ENCODE peak calls at places on chromosomes 1 and 21, in seven cellular contexts. N is fibroblast of lung, Z is HCT116, Y is mammary epithelial cell, X is PC-3, F is MM.1S, M is endothelial cell of umbilical vein. J is an unnamed sample.

GRCh38 chr1:65065535-65066378 is 82.2 kb upstream of the AK4 start:
- DNase-seq in N (no peak), Z (no peak), Y (no peak), X (no peak), F (no peak), M (peak; percentile 36), J (peak; percentile 13)

GRCh38 chr1:20903452-20903851 is 116.3 kb upstream of the HP1BP3 start:
- DNase-seq in N (no peak), Z (no peak), Y (peak; percentile 51), X (peak; percentile 16), F (no peak), M (no peak), J (peak; percentile 24)

GRCh38 chr1:5926686-5927435 is 65.4 kb downstream of the NPHP4 start:
- DNase-seq in N (no peak), Z (no peak), Y (no peak), X (no peak), F (no peak), M (no peak), J (no peak)

GRCh38 chr1:226549094-226549936 is 751 bp downstream of the STUM start:
- DNase-seq in N (no peak), Z (no peak), Y (no peak), X (peak; percentile 25), F (no peak), M (no peak), J (peak; percentile 21)

GRCh38 chr1:234217316-234217840 is 155.9 kb upstream of the COA6 start:
- DNase-seq in N (no peak), Z (no peak), Y (no peak), X (no peak), F (no peak), M (no peak), J (no peak)

GRCh38 chr1:185813401-185813979 is 79.3 kb downstream of the HMCN1 start:
- DNase-seq in N (peak; percentile 79), Z (peak; percentile 43), Y (peak; percentile 45), X (peak; percentile 73), F (peak; percentile 51), M (peak; percentile 80), J (peak; percentile 75)

GRCh38 chr1:59092126-59092525 is 204.8 kb upstream of the FGGY start:
- DNase-seq in N (no peak), Z (no peak), Y (peak; percentile 47), X (no peak), F (no peak), M (no peak), J (peak; percentile 58)

GRCh38 chr1:245255783-245256182 is 101.0 kb downstream of the KIF26B start:
- DNase-seq in N (no peak), Z (no peak), Y (no peak), X (no peak), F (no peak), M (no peak), J (no peak)

GRCh38 chr1:187051618-187052232 is 223.0 kb downstream of the PLA2G4A start:
- DNase-seq in N (peak; percentile 53), Z (peak; percentile 59), Y (peak; percentile 31), X (peak; percentile 51), F (peak; percentile 87), M (peak; percentile 62), J (peak; percentile 60)

GRCh38 chr1:21292991-21293536 is 2.8 kb upstream of the ECE1 start:
- DNase-seq in N (no peak), Z (no peak), Y (no peak), X (no peak), F (peak; percentile 87), M (no peak), J (no peak)

GRCh38 chr1:172449585-172450523 is 6.0 kb upstream of the PIGC start:
- DNase-seq in N (peak; percentile 67), Z (peak; percentile 39), Y (peak; percentile 27), X (peak; percentile 97), F (peak; percentile 77), M (peak; percentile 61), J (peak; percentile 83)

GRCh38 chr21:42513151-42513984 is at the start of gene SLC37A1:
- DNase-seq in N (no peak), Z (no peak), Y (no peak), X (peak; percentile 44), F (peak; percentile 32), M (no peak), J (peak; percentile 36)

GRCh38 chr1:187313115-187313514 is 484.4 kb downstream of the PLA2G4A start:
- DNase-seq in N (no peak), Z (no peak), Y (no peak), X (peak; percentile 32), F (peak; percentile 3), M (peak; percentile 69), J (no peak)

GRCh38 chr1:53734650-53735211 is 4.2 kb downstream of the GLIS1 start:
- DNase-seq in N (peak; percentile 96), Z (no peak), Y (no peak), X (peak; percentile 61), F (peak; percentile 67), M (no peak), J (peak; percentile 20)

GRCh38 chr1:241336335-241336734 is 20.7 kb downstream of the RGS7 start:
- DNase-seq in N (peak; percentile 39), Z (no peak), Y (no peak), X (peak; percentile 82), F (no peak), M (peak; percentile 4), J (peak; percentile 6)

GRCh38 chr1:50425376-50426107 is 2.3 kb upstream of the DMRTA2 start:
- DNase-seq in N (no peak), Z (no peak), Y (no peak), X (no peak), F (no peak), M (no peak), J (no peak)

GRCh38 chr1:50423670-50424000 is 392 bp upstream of the DMRTA2 start:
- DNase-seq in N (no peak), Z (no peak), Y (peak; percentile 33), X (no peak), F (no peak), M (no peak), J (peak; percentile 54)

GRCh38 chr1:50424940-50425375 is 1.7 kb upstream of the DMRTA2 start:
- DNase-seq in N (no peak), Z (no peak), Y (no peak), X (no peak), F (no peak), M (no peak), J (no peak)

GRCh38 chr1:50422946-50423669 is at the start of gene DMRTA2:
- DNase-seq in N (no peak), Z (no peak), Y (peak; percentile 34), X (no peak), F (no peak), M (peak; percentile 46), J (no peak)

GRCh38 chr1:50424045-50424939 is 1.0 kb upstream of the DMRTA2 start:
- DNase-seq in N (peak; percentile 34), Z (no peak), Y (no peak), X (no peak), F (no peak), M (peak; percentile 30), J (no peak)
- TF ChIP-seq EZH2 in N (peak; percentile 94), Z (no peak), Y (peak; percentile 17), X (no peak), F (no peak), M (peak; percentile 56), J (peak; percentile 97)

GRCh38 chr21:29938968-29939858 is 583 bp downstream of the GRIK1 start:
- DNase-seq in N (peak; percentile 18), Z (no peak), Y (no peak), X (no peak), F (no peak), M (no peak), J (peak; percentile 20)
- TF ChIP-seq EZH2 in N (no peak), Z (no peak), Y (peak; percentile 65), X (no peak), F (no peak), M (no peak), J (no peak)

GRCh38 chr1:220878223-220879081 is 791 bp upstream of the HLX start:
- DNase-seq in N (peak; percentile 39), Z (no peak), Y (no peak), X (no peak), F (no peak), M (no peak), J (no peak)

GRCh38 chr1:220877348-220878095 is 1.7 kb upstream of the HLX start:
- DNase-seq in N (no peak), Z (no peak), Y (no peak), X (no peak), F (no peak), M (no peak), J (no peak)

GRCh38 chr1:220875233-220875632 is 4.0 kb upstream of the HLX start:
- DNase-seq in N (no peak), Z (no peak), Y (no peak), X (no peak), F (no peak), M (no peak), J (no peak)

GRCh38 chr1:220879090-220879508 is at the start of gene HLX:
- DNase-seq in N (peak; percentile 95), Z (peak; percentile 56), Y (peak; percentile 60), X (peak; percentile 96), F (peak; percentile 89), M (peak; percentile 89), J (peak; percentile 98)

DNA sequence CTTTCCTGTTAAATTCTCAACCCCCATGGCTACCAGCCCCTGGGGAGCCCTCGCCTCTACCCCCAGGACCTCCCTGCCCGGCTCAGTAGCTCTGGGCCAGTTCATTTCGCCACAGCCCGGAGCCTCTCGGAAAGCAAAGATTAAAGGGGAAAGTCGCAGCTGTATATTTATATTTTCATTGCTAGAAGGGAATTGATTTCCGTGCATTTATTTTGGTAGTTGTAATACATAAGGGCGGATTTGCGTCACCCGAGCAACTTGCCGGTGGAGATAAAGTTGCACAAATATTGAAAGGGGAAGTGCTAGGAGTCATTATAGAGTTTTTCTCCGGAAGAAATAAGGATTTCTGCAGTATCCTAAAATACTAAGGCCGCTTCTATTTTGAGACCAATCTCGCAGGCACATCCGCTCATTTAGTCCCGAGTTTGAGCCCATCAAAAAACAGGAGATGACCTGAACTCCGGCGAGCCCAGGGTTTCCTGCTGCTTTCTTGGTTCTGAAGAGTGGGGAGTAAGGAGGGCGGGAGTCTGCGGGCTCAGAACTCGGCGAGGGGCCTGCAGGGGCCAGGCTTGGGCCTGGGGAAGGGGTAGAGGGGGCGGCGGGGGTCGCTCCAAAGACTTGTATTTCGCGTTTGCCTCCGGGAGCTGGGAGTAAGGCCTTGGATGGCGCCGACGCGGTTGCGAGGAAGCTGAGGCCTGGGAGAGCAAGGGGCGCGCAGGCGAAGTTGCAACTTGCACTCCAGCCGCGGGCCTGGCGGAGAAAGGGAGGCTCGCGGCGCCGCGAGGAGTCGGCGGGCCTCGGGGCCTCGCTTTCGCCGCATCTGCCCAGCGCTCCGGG is 2.5 kb upstream of the HLX start:
- DNase-seq in N (peak; percentile 29), Z (no peak), Y (no peak), X (no peak), F (no peak), M (peak; percentile 97), J (no peak)
- TF ChIP-seq EZH2 in N (no peak), Z (no peak), Y (no peak), X (no peak), F (no peak), M (peak; percentile 1), J (no peak)

DNA sequence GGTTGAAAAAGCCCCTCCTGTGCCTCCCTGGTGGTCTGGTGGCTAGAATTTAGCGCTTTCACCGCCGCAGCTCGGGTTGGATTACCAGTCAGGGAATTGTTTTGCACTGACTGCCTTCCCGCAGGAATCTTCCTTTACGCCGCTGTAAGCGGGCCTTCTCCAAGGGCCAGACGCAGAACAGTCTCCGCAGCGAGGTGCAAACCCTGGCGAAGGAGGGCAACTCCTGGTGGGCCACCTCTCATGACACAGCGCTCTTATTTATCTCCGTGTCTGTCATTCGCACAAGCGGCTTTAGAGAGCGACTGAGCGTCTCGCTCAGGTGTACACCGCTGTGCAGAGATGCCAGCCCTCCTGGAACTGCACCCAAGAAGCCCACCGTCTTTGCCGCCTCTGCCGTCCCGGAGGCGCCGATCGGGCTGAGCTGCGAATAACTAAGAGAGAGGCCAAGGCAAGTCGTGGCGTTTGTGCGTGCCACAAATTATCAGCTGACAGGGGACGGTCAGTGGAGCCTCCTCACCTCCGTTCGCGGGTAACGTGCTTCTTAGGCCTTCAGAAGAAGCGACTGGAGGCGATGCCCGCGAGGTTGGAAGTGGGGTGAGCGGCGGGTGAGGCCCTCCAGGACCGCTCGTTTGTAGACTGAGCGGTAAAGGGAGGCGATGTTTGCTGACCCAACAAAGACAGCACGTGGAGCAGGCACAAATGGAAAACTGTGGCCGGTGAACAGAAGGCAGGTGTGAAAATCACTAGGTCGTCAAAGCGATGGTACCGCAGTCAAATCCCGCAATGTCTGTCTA is 93.5 kb downstream of the PRKAB2 start:
- DNase-seq in N (no peak), Z (no peak), Y (no peak), X (no peak), F (no peak), M (no peak), J (no peak)
- TF ChIP-seq EZH2 in N (peak; percentile 87), Z (no peak), Y (peak; percentile 64), X (no peak), F (no peak), M (peak; percentile 69), J (no peak)

J was measured in GM23248.